ENCODE peak calls at places on chromosomes 13 and 19, in nine cellular contexts. H, T, S, A, Z, D, Y, F and V are unnamed samples.

GRCh38 chr19:35090795-35091214 is 24.8 kb upstream of the FXYD3 start:
- DNase-seq in Y (no peak), D (peak), A (no peak), H (peak), F (no peak), Z (peak), S (no peak), T (no peak), V (no peak)

GRCh38 chr19:47186337-47187022 is 44.5 kb downstream of the BBC3 start:
- DNase-seq in H (no peak), A (peak), D (no peak), F (no peak), Z (no peak), T (no peak), Y (peak), S (no peak), V (peak)

GRCh38 chr19:28710278-28710677 is 502.7 kb downstream of the UQCRFS1 start:
- DNase-seq in Y (no peak), S (peak), A (no peak), T (peak), Z (peak), D (no peak), F (peak), H (no peak), V (no peak)

GRCh38 chr19:1221141-1221903 is 15.7 kb downstream of the STK11 start:
- DNase-seq in S (no peak), Y (no peak), A (no peak), H (peak), Z (peak), F (peak), D (peak), T (no peak), V (peak)

GRCh38 chr13:52812941-52813340 is 35.5 kb downstream of the PCDH8 start:
- DNase-seq in D (no peak), F (no peak), H (peak), T (no peak), S (no peak), A (no peak), Y (no peak), Z (no peak), V (no peak)

GRCh38 chr19:918481-919156 is 1.5 kb downstream of the KISS1R start:
- DNase-seq in H (peak), Y (no peak), S (no peak), D (no peak), T (no peak), A (no peak), F (no peak), Z (no peak), V (no peak)

GRCh38 chr19:53634768-53635167 is 3.0 kb downstream of the DPRX start:
- DNase-seq in F (no peak), H (peak), D (no peak), A (no peak), Y (no peak), Z (no peak), S (no peak), T (no peak), V (no peak)

GRCh38 chr13:111537115-111537728 is 216.8 kb downstream of the TEX29 start:
- DNase-seq in F (no peak), D (no peak), A (no peak), T (no peak), S (no peak), Y (no peak), H (no peak), Z (no peak), V (no peak)

GRCh38 chr19:33391631-33392249 is 18.2 kb downstream of the CEBPG start:
- DNase-seq in F (no peak), S (no peak), Y (peak), Z (no peak), A (no peak), H (no peak), T (no peak), D (no peak), V (peak)

GRCh38 chr19:35908977-35909683 is 1.0 kb upstream of the TYROBP start:
- DNase-seq in A (no peak), S (no peak), Z (no peak), H (no peak), D (peak), Y (no peak), T (no peak), F (peak), V (peak)

GRCh38 chr19:16569609-16570320 is 2.5 kb downstream of the SLC35E1 start:
- DNase-seq in F (no peak), T (no peak), A (no peak), D (peak), S (no peak), Z (no peak), Y (no peak), H (no peak), V (no peak)

GRCh38 chr19:38283261-38283660 is 18.9 kb downstream of the SPINT2 start:
- DNase-seq in D (no peak), Z (no peak), T (no peak), S (no peak), A (no peak), H (no peak), Y (no peak), F (no peak), V (no peak)

GRCh38 chr19:38003427-38004099 is 96.6 kb downstream of the SIPA1L3 start:
- DNase-seq in Z (peak), S (peak), A (no peak), H (peak), T (no peak), Y (no peak), D (peak), F (peak), V (peak)

GRCh38 chr13:28100149-28101121 is at the start of gene FLT3:
- DNase-seq in H (peak), Y (peak), Z (peak), S (no peak), D (peak), F (peak), T (no peak), A (no peak), V (peak)

GRCh38 chr19:2034729-2035589 is 16.1 kb downstream of the MKNK2 start:
- DNase-seq in Z (peak), D (peak), T (no peak), A (peak), F (no peak), S (no peak), Y (peak), H (peak), V (no peak)

GRCh38 chr19:11418518-11419506 is at the start of gene RGL3:
- DNase-seq in H (peak), A (no peak), Y (no peak), Z (peak), S (no peak), F (no peak), D (peak), T (peak), V (peak)

GRCh38 chr13:100521912-100522490 is 66.6 kb downstream of the GGACT start:
- DNase-seq in D (no peak), Z (no peak), S (peak), Y (no peak), H (peak), A (no peak), T (no peak), F (no peak), V (no peak)

GRCh38 chr19:5624154-5624663 is 1.3 kb downstream of the SAFB start:
- DNase-seq in T (no peak), A (no peak), Z (peak), S (no peak), F (peak), D (peak), Y (no peak), H (peak), V (peak)

GRCh38 chr13:38707433-38707832 is 20.6 kb downstream of the FREM2 start:
- DNase-seq in Z (no peak), S (no peak), T (no peak), A (no peak), Y (no peak), D (no peak), F (no peak), H (no peak), V (no peak)

GRCh38 chr19:44625531-44626066 is 12.2 kb downstream of the IGSF23 start:
- DNase-seq in A (no peak), S (no peak), D (no peak), Y (no peak), H (no peak), F (no peak), Z (no peak), T (no peak), V (no peak)